ENCODE peak calls at places on chromosomes 16 and 17, in seven cellular contexts. L is BE2C; D is activated T-helper 9 cell treated with anti-CD3 and anti-CD28 coated beads, Interleukin-2, amount 50 U/mL, for 16 hours; V is DMS153; M is nucleus accumbens; Z is activated CD4-positive, alpha-beta T cell treated with anti-CD3 and anti-CD28 coated beads, Interleukin-2, amount 50 U/mL, for 1 hour; W is activated gamma-delta T cell treated with anti-CD3 and anti-CD28 coated beads, Interleukin-2, amount 50 U/mL, for 16 hours. Q is an unnamed sample.

GRCh38 chr17:82098939-82099765 is 1.1 kb upstream of the FASN start:
- DNase-seq in L (no peak), D (no peak), V (no peak), M (peak), Z (no peak), W (no peak), Q (no peak)

GRCh38 chr17:39730095-39730921 is at the start of gene MIEN1:
- DNase-seq in L (peak), D (peak), V (peak), M (peak), Z (peak), W (peak), Q (peak)

GRCh38 chr16:15985144-15985543 is 35.7 kb downstream of the ABCC1 start:
- DNase-seq in L (no peak), D (no peak), V (no peak), M (no peak), Z (no peak), W (no peak), Q (no peak)

GRCh38 chr16:9807302-9807701 is 374.9 kb downstream of the GRIN2A start:
- DNase-seq in L (no peak), D (no peak), V (no peak), M (no peak), Z (no peak), W (no peak), Q (no peak)

GRCh38 chr17:80270836-80271235 is 10.2 kb downstream of the RNF213 start:
- DNase-seq in L (peak), D (no peak), V (no peak), M (no peak), Z (peak), W (no peak), Q (no peak)

GRCh38 chr16:8892101-8892575 is 10.0 kb downstream of the LITAFD start:
- DNase-seq in L (no peak), D (peak), V (no peak), M (no peak), Z (no peak), W (no peak), Q (no peak)

GRCh38 chr16:85484337-85485295 is 128.5 kb upstream of the GSE1 start:
- DNase-seq in L (no peak), D (no peak), V (peak), M (no peak), Z (no peak), W (no peak), Q (no peak)

GRCh38 chr16:88924834-88925539 is 52.0 kb downstream of the CBFA2T3 start:
- DNase-seq in L (peak), D (no peak), V (peak), M (peak), Z (no peak), W (no peak), Q (peak)

GRCh38 chr16:29653436-29653835 is 9.6 kb upstream of the SPN start:
- DNase-seq in L (no peak), D (no peak), V (no peak), M (no peak), Z (no peak), W (no peak), Q (no peak)

GRCh38 chr16:70714526-70715112 is 28.8 kb upstream of the MTSS2 start:
- DNase-seq in L (no peak), D (no peak), V (no peak), M (no peak), Z (no peak), W (no peak), Q (no peak)

GRCh38 chr16:75471723-75472634 is 7.5 kb upstream of the TMEM170A start:
- DNase-seq in L (peak), D (no peak), V (peak), M (peak), Z (peak), W (no peak), Q (peak)

GRCh38 chr16:88421871-88422433 is 31.1 kb upstream of the ZFPM1 start:
- DNase-seq in L (no peak), D (no peak), V (no peak), M (no peak), Z (no peak), W (no peak), Q (no peak)

GRCh38 chr17:79090503-79091372 is 16.1 kb downstream of the ENGASE start:
- DNase-seq in L (peak), D (no peak), V (no peak), M (no peak), Z (no peak), W (no peak), Q (no peak)

GRCh38 chr17:82029391-82029790 is 2.1 kb upstream of the RAC3 start:
- DNase-seq in L (no peak), D (no peak), V (no peak), M (no peak), Z (no peak), W (no peak), Q (no peak)

GRCh38 chr16:53821957-53822625 is 118.1 kb downstream of the FTO start:
- DNase-seq in L (no peak), D (no peak), V (no peak), M (no peak), Z (no peak), W (no peak), Q (no peak)

GRCh38 chr16:82061861-82062525 is 26.9 kb downstream of the HSD17B2 start:
- DNase-seq in L (no peak), D (no peak), V (peak), M (no peak), Z (no peak), W (no peak), Q (no peak)

GRCh38 chr16:11264155-11264832 is 4.8 kb downstream of the TNP2 start:
- DNase-seq in L (no peak), D (no peak), V (no peak), M (no peak), Z (no peak), W (no peak), Q (no peak)

GRCh38 chr16:5850632-5851175 is 753.1 kb upstream of the EEF2KMT start:
- DNase-seq in L (no peak), D (no peak), V (no peak), M (no peak), Z (no peak), W (no peak), Q (no peak)

Q was measured in anterior cingulate cortex.